ENCODE peak calls at places on chromosomes 1 and 21, in seven cellular contexts. One of them, this sample, is unnamed.

GRCh38 chr21:41080485-41080884 is 87.5 kb upstream of the BACE2 start:
- DNase-seq in T47D: no peak
- DNase-seq in NCI-H82: no peak
- DNase-seq in T-helper 1 cell: no peak
- DNase-seq in NCI-H1417: no peak
- DNase-seq in mammary epithelial cell: no peak
- DNase-seq in upper lobe of right lung: no peak
- DNase-seq in this sample: no peak

GRCh38 chr1:174358344-174358743 is 89.4 kb upstream of the GPR52 start:
- DNase-seq in T47D: peak
- DNase-seq in NCI-H82: no peak
- DNase-seq in T-helper 1 cell: no peak
- DNase-seq in NCI-H1417: no peak
- DNase-seq in mammary epithelial cell: no peak
- DNase-seq in upper lobe of right lung: no peak
- DNase-seq in this sample: no peak

GRCh38 chr1:235617808-235618207 is 31.8 kb downstream of the GNG4 start:
- DNase-seq in T47D: peak
- DNase-seq in NCI-H82: no peak
- DNase-seq in T-helper 1 cell: no peak
- DNase-seq in NCI-H1417: no peak
- DNase-seq in mammary epithelial cell: peak
- DNase-seq in upper lobe of right lung: no peak
- DNase-seq in this sample: no peak

GRCh38 chr1:116066868-116067563 is 44.2 kb upstream of the MAB21L3 start:
- DNase-seq in T47D: no peak
- DNase-seq in NCI-H82: no peak
- DNase-seq in T-helper 1 cell: no peak
- DNase-seq in NCI-H1417: no peak
- DNase-seq in mammary epithelial cell: peak
- DNase-seq in upper lobe of right lung: no peak
- DNase-seq in this sample: no peak

GRCh38 chr1:10302416-10302815 is 92.0 kb downstream of the KIF1B start:
- DNase-seq in T47D: no peak
- DNase-seq in NCI-H82: no peak
- DNase-seq in T-helper 1 cell: no peak
- DNase-seq in NCI-H1417: no peak
- DNase-seq in mammary epithelial cell: no peak
- DNase-seq in upper lobe of right lung: no peak
- DNase-seq in this sample: no peak

GRCh38 chr1:205568469-205569361 is 63.1 kb downstream of the ELK4 start:
- DNase-seq in T47D: no peak
- DNase-seq in NCI-H82: peak
- DNase-seq in T-helper 1 cell: no peak
- DNase-seq in NCI-H1417: peak
- DNase-seq in mammary epithelial cell: no peak
- DNase-seq in upper lobe of right lung: peak
- DNase-seq in this sample: no peak

GRCh38 chr1:60296794-60297193 is 223.2 kb upstream of the C1orf87 start:
- DNase-seq in T47D: no peak
- DNase-seq in NCI-H82: peak
- DNase-seq in T-helper 1 cell: no peak
- DNase-seq in NCI-H1417: no peak
- DNase-seq in mammary epithelial cell: no peak
- DNase-seq in upper lobe of right lung: no peak
- DNase-seq in this sample: no peak

GRCh38 chr1:97192872-97193572 is 471.4 kb downstream of the PTBP2 start:
- DNase-seq in T47D: peak
- DNase-seq in NCI-H82: no peak
- DNase-seq in T-helper 1 cell: no peak
- DNase-seq in NCI-H1417: no peak
- DNase-seq in mammary epithelial cell: peak
- DNase-seq in upper lobe of right lung: no peak
- DNase-seq in this sample: no peak

GRCh38 chr21:14600569-14601308 is 54.6 kb upstream of the SAMSN1 start:
- DNase-seq in T47D: no peak
- DNase-seq in NCI-H82: no peak
- DNase-seq in T-helper 1 cell: no peak
- DNase-seq in NCI-H1417: no peak
- DNase-seq in mammary epithelial cell: no peak
- DNase-seq in upper lobe of right lung: no peak
- DNase-seq in this sample: no peak

GRCh38 chr1:155091071-155092051 is 12.7 kb downstream of the EFNA3 start:
- DNase-seq in T47D: peak
- DNase-seq in NCI-H82: peak
- DNase-seq in T-helper 1 cell: peak
- DNase-seq in NCI-H1417: peak
- DNase-seq in mammary epithelial cell: peak
- DNase-seq in upper lobe of right lung: peak
- DNase-seq in this sample: peak

GRCh38 chr1:42052300-42052699 is 100.9 kb upstream of the GUCA2B start:
- DNase-seq in T47D: no peak
- DNase-seq in NCI-H82: no peak
- DNase-seq in T-helper 1 cell: no peak
- DNase-seq in NCI-H1417: no peak
- DNase-seq in mammary epithelial cell: no peak
- DNase-seq in upper lobe of right lung: no peak
- DNase-seq in this sample: no peak

GRCh38 chr1:15584489-15585363 is at the start of gene AGMAT:
- DNase-seq in T47D: peak
- DNase-seq in NCI-H82: no peak
- DNase-seq in T-helper 1 cell: peak
- DNase-seq in NCI-H1417: peak
- DNase-seq in mammary epithelial cell: no peak
- DNase-seq in upper lobe of right lung: peak
- DNase-seq in this sample: peak

GRCh38 chr1:243341074-243341473 is 85.2 kb downstream of the SDCCAG8 start:
- DNase-seq in T47D: no peak
- DNase-seq in NCI-H82: no peak
- DNase-seq in T-helper 1 cell: no peak
- DNase-seq in NCI-H1417: no peak
- DNase-seq in mammary epithelial cell: no peak
- DNase-seq in upper lobe of right lung: no peak
- DNase-seq in this sample: no peak

GRCh38 chr21:41606706-41607105 is 98.7 kb upstream of the TMPRSS2 start:
- DNase-seq in T47D: no peak
- DNase-seq in NCI-H82: no peak
- DNase-seq in T-helper 1 cell: no peak
- DNase-seq in NCI-H1417: no peak
- DNase-seq in mammary epithelial cell: no peak
- DNase-seq in upper lobe of right lung: peak
- DNase-seq in this sample: no peak

GRCh38 chr1:106276856-106277255 is 779.6 kb upstream of the PRMT6 start:
- DNase-seq in T47D: no peak
- DNase-seq in NCI-H82: no peak
- DNase-seq in T-helper 1 cell: no peak
- DNase-seq in NCI-H1417: no peak
- DNase-seq in mammary epithelial cell: no peak
- DNase-seq in upper lobe of right lung: no peak
- DNase-seq in this sample: no peak

GRCh38 chr1:19664453-19665043 is at the start of gene HTR6:
- DNase-seq in T47D: no peak
- DNase-seq in NCI-H82: peak
- DNase-seq in T-helper 1 cell: no peak
- DNase-seq in NCI-H1417: peak
- DNase-seq in mammary epithelial cell: no peak
- DNase-seq in upper lobe of right lung: no peak
- DNase-seq in this sample: no peak

This sample was measured in stimulated activated naive CD8-positive, alpha-beta T cell treated with anti-CD3 and anti-CD28 coated beads, Interleukin-15, amount 100 ng/mL, for 72 hours.